ENCODE peak calls at places on chromosomes 5 and 9, in nine cellular contexts. One of them, this sample, is unnamed. For H3K4me1, the result is how much of the 10 kb centered on the place peaks cover.

GRCh38 chr9:135288941-135289534 is 190.5 kb upstream of the PPP1R26 start:
- DNase-seq in RWPE2: no peak
- DNase-seq in neuronal stem cell: no peak
- DNase-seq in GM23338: no peak
- DNase-seq in mesendoderm: no peak
- DNase-seq in heart left ventricle: no peak
- DNase-seq in fibroblast of lung: no peak
- DNase-seq in sigmoid colon: peak
- DNase-seq in aorta: no peak
- DNase-seq in this sample: no peak

GRCh38 chr9:76330034-76330433 is 64.2 kb downstream of the RFK start:
- DNase-seq in RWPE2: no peak
- DNase-seq in neuronal stem cell: no peak
- DNase-seq in GM23338: no peak
- DNase-seq in mesendoderm: no peak
- DNase-seq in heart left ventricle: no peak
- DNase-seq in fibroblast of lung: no peak
- DNase-seq in sigmoid colon: no peak
- DNase-seq in aorta: no peak
- DNase-seq in this sample: no peak

GRCh38 chr5:148909001-148909400 is 82.6 kb downstream of the ADRB2 start:
- DNase-seq in RWPE2: no peak
- DNase-seq in neuronal stem cell: no peak
- DNase-seq in GM23338: no peak
- DNase-seq in mesendoderm: no peak
- DNase-seq in heart left ventricle: no peak
- DNase-seq in fibroblast of lung: peak
- DNase-seq in sigmoid colon: no peak
- DNase-seq in aorta: no peak
- DNase-seq in this sample: no peak

GRCh38 chr5:143592648-143593047 is 189.2 kb upstream of the NR3C1 start:
- DNase-seq in RWPE2: no peak
- DNase-seq in neuronal stem cell: no peak
- DNase-seq in GM23338: no peak
- DNase-seq in mesendoderm: no peak
- DNase-seq in heart left ventricle: no peak
- DNase-seq in fibroblast of lung: peak
- DNase-seq in sigmoid colon: no peak
- DNase-seq in aorta: no peak
- DNase-seq in this sample: no peak

GRCh38 chr5:127031147-127031862 is 947 bp upstream of the MARCHF3 start:
- DNase-seq in RWPE2: no peak
- DNase-seq in neuronal stem cell: no peak
- DNase-seq in GM23338: peak
- DNase-seq in mesendoderm: no peak
- DNase-seq in heart left ventricle: peak
- DNase-seq in fibroblast of lung: no peak
- DNase-seq in sigmoid colon: no peak
- DNase-seq in aorta: no peak
- DNase-seq in this sample: no peak

GRCh38 chr5:54171645-54172384 is 138.6 kb downstream of the ARL15 start:
- DNase-seq in RWPE2: no peak
- DNase-seq in neuronal stem cell: no peak
- DNase-seq in GM23338: no peak
- DNase-seq in mesendoderm: no peak
- DNase-seq in heart left ventricle: no peak
- DNase-seq in fibroblast of lung: peak
- DNase-seq in sigmoid colon: no peak
- DNase-seq in aorta: no peak
- DNase-seq in this sample: peak

GRCh38 chr5:124664287-124664686 is 82.2 kb downstream of the ZNF608 start:
- DNase-seq in RWPE2: no peak
- DNase-seq in neuronal stem cell: no peak
- DNase-seq in GM23338: no peak
- DNase-seq in mesendoderm: no peak
- DNase-seq in heart left ventricle: no peak
- DNase-seq in fibroblast of lung: no peak
- DNase-seq in sigmoid colon: no peak
- DNase-seq in aorta: no peak
- DNase-seq in this sample: no peak

GRCh38 chr9:29208670-29209069 is 1635.4 kb upstream of the C9orf72 start:
- DNase-seq in RWPE2: no peak
- DNase-seq in neuronal stem cell: no peak
- DNase-seq in GM23338: peak
- DNase-seq in mesendoderm: no peak
- DNase-seq in heart left ventricle: no peak
- DNase-seq in fibroblast of lung: no peak
- DNase-seq in sigmoid colon: no peak
- DNase-seq in aorta: no peak
- DNase-seq in this sample: peak

GRCh38 chr9:137085918-137086530 is 761 bp upstream of the MAN1B1 start:
- DNase-seq in RWPE2: no peak
- DNase-seq in neuronal stem cell: no peak
- DNase-seq in GM23338: peak
- DNase-seq in mesendoderm: no peak
- DNase-seq in heart left ventricle: peak
- DNase-seq in fibroblast of lung: peak
- DNase-seq in sigmoid colon: no peak
- DNase-seq in aorta: peak
- DNase-seq in this sample: peak

GRCh38 chr5:34043099-34043876 is at the start of gene C1QTNF3:
- DNase-seq in RWPE2: no peak
- DNase-seq in neuronal stem cell: no peak
- DNase-seq in GM23338: no peak
- DNase-seq in mesendoderm: no peak
- DNase-seq in heart left ventricle: no peak
- DNase-seq in fibroblast of lung: peak
- DNase-seq in sigmoid colon: peak
- DNase-seq in aorta: no peak
- DNase-seq in this sample: peak

GRCh38 chr5:74127377-74128338 is 501.7 kb downstream of the ARHGEF28 start:
- DNase-seq in RWPE2: no peak
- DNase-seq in neuronal stem cell: no peak
- DNase-seq in GM23338: peak
- DNase-seq in mesendoderm: peak
- DNase-seq in heart left ventricle: no peak
- DNase-seq in fibroblast of lung: peak
- DNase-seq in sigmoid colon: no peak
- DNase-seq in aorta: no peak
- DNase-seq in this sample: no peak
- H3K4me3 ChIP-seq in RWPE2: no peak
- H3K4me3 ChIP-seq in neuronal stem cell: no peak
- H3K4me3 ChIP-seq in GM23338: no peak
- H3K4me3 ChIP-seq in mesendoderm: no peak
- H3K4me3 ChIP-seq in heart left ventricle: no peak
- H3K4me3 ChIP-seq in fibroblast of lung: no peak
- H3K4me3 ChIP-seq in sigmoid colon: no peak
- H3K4me3 ChIP-seq in aorta: no peak
- H3K4me3 ChIP-seq in this sample: no peak

DNA sequence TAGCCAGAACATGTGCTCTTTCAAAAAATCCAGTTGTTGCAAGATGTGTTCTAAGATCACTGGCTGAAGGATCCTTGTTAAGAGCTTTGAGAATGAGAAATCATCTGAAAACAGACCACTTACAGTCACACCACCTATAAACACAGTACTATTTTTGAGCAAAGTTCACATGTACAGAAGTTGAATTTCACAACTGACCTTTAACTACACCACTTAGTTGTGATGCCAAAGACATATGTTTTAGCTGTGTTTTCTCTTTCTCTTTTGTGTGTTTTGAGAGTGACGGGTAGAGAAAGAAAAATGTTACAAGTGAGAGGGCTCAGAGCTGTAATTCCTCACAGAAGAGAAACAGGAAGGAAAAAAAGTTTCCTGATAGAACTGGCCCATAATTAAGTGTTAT is 245.5 kb downstream of the MLLT3 start:
- DNase-seq in RWPE2: no peak
- DNase-seq in neuronal stem cell: no peak
- DNase-seq in GM23338: no peak
- DNase-seq in mesendoderm: no peak
- DNase-seq in heart left ventricle: no peak
- DNase-seq in fibroblast of lung: peak
- DNase-seq in sigmoid colon: no peak
- DNase-seq in aorta: no peak
- DNase-seq in this sample: no peak
- H3K27ac ChIP-seq in RWPE2: no peak
- H3K27ac ChIP-seq in neuronal stem cell: no peak
- H3K27ac ChIP-seq in GM23338: no peak
- H3K27ac ChIP-seq in mesendoderm: no peak
- H3K27ac ChIP-seq in heart left ventricle: no peak
- H3K27ac ChIP-seq in fibroblast of lung: no peak
- H3K27ac ChIP-seq in sigmoid colon: no peak
- H3K27ac ChIP-seq in aorta: no peak
- H3K27ac ChIP-seq in this sample: no peak

DNA sequence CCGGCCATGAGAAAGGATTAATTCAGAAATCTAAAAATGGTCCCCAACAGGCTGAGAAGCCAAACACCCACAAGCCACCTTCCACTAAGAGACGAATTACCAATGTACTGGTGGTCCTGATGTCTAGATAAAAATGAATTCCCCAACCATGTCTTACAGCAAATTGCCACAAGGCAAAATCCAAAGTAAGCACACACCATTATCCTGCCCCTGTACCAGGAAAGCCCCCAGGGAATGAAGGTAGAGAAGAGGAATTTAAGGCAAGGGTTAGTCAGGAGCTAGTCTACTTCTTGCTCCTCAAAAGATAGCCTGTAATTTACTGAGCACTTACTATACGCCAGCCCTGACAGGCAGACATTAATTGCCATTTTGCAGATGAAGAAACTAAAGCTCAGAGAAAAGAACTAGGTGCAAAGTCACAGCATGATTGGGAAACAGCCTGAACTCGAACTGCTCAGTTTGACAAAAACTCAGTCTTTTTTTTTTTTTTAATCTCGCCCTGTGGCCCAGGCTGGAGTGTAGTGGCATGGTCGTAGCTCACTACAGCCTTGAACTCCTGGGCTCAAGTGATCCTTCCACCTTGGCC is 64.3 kb downstream of the RAPGEF1 start:
- DNase-seq in RWPE2: no peak
- DNase-seq in neuronal stem cell: no peak
- DNase-seq in GM23338: no peak
- DNase-seq in mesendoderm: no peak
- DNase-seq in heart left ventricle: no peak
- DNase-seq in fibroblast of lung: no peak
- DNase-seq in sigmoid colon: no peak
- DNase-seq in aorta: no peak
- DNase-seq in this sample: no peak
- H3K4me1 ChIP-seq in RWPE2: under half
- H3K4me1 ChIP-seq in neuronal stem cell: under half
- H3K4me1 ChIP-seq in GM23338: half or more
- H3K4me1 ChIP-seq in mesendoderm: under half
- H3K4me1 ChIP-seq in heart left ventricle: half or more
- H3K4me1 ChIP-seq in fibroblast of lung: under half
- H3K4me1 ChIP-seq in sigmoid colon: half or more
- H3K4me1 ChIP-seq in aorta: under half
- H3K4me1 ChIP-seq in this sample: half or more

GRCh38 chr9:131707050-131707449 is 32.8 kb downstream of the RAPGEF1 start:
- DNase-seq in RWPE2: no peak
- DNase-seq in neuronal stem cell: no peak
- DNase-seq in GM23338: no peak
- DNase-seq in mesendoderm: no peak
- DNase-seq in heart left ventricle: no peak
- DNase-seq in fibroblast of lung: no peak
- DNase-seq in sigmoid colon: no peak
- DNase-seq in aorta: no peak
- DNase-seq in this sample: no peak
- H3K4me3 ChIP-seq in RWPE2: no peak
- H3K4me3 ChIP-seq in neuronal stem cell: no peak
- H3K4me3 ChIP-seq in GM23338: no peak
- H3K4me3 ChIP-seq in mesendoderm: no peak
- H3K4me3 ChIP-seq in heart left ventricle: peak
- H3K4me3 ChIP-seq in fibroblast of lung: no peak
- H3K4me3 ChIP-seq in sigmoid colon: no peak
- H3K4me3 ChIP-seq in aorta: no peak
- H3K4me3 ChIP-seq in this sample: no peak

GRCh38 chr5:159217236-159217635 is 7.9 kb upstream of the RNF145 start:
- DNase-seq in RWPE2: no peak
- DNase-seq in neuronal stem cell: no peak
- DNase-seq in GM23338: no peak
- DNase-seq in mesendoderm: no peak
- DNase-seq in heart left ventricle: no peak
- DNase-seq in fibroblast of lung: no peak
- DNase-seq in sigmoid colon: no peak
- DNase-seq in aorta: no peak
- DNase-seq in this sample: no peak
- H3K27ac ChIP-seq in RWPE2: peak
- H3K27ac ChIP-seq in neuronal stem cell: no peak
- H3K27ac ChIP-seq in GM23338: no peak
- H3K27ac ChIP-seq in mesendoderm: no peak
- H3K27ac ChIP-seq in heart left ventricle: no peak
- H3K27ac ChIP-seq in fibroblast of lung: no peak
- H3K27ac ChIP-seq in sigmoid colon: no peak
- H3K27ac ChIP-seq in aorta: no peak
- H3K27ac ChIP-seq in this sample: no peak

This sample was measured in SJCRH30.